ENCODE peak calls at places on chromosomes 7 and 10, in four cellular contexts. One of them, this sample, is unnamed.

GRCh38 chr7:76193881-76194280 is 7.8 kb upstream of the SRRM3 start:
- DNase-seq in astrocyte of the spinal cord: no peak
- DNase-seq in stimulated activated CD8-positive, alpha-beta memory T cell treated with anti-CD3 and anti-CD28 coated beads, Interleukin-2, amount 100 ng/mL, for 48 hours: no peak
- DNase-seq in activated CD4-positive, alpha-beta T cell treated with anti-CD3 and anti-CD28 coated beads for 36 hours: no peak
- DNase-seq in this sample: no peak

GRCh38 chr7:46011501-46011900 is 90.4 kb upstream of the IGFBP3 start:
- DNase-seq in astrocyte of the spinal cord: no peak
- DNase-seq in stimulated activated CD8-positive, alpha-beta memory T cell treated with anti-CD3 and anti-CD28 coated beads, Interleukin-2, amount 100 ng/mL, for 48 hours: no peak
- DNase-seq in activated CD4-positive, alpha-beta T cell treated with anti-CD3 and anti-CD28 coated beads for 36 hours: no peak
- DNase-seq in this sample: no peak

GRCh38 chr7:90766814-90767564 is 170.9 kb downstream of the CDK14 start:
- DNase-seq in astrocyte of the spinal cord: peak
- DNase-seq in stimulated activated CD8-positive, alpha-beta memory T cell treated with anti-CD3 and anti-CD28 coated beads, Interleukin-2, amount 100 ng/mL, for 48 hours: no peak
- DNase-seq in activated CD4-positive, alpha-beta T cell treated with anti-CD3 and anti-CD28 coated beads for 36 hours: no peak
- DNase-seq in this sample: peak

GRCh38 chr7:376306-376969 is 86.5 kb downstream of the FOXL3 start:
- DNase-seq in astrocyte of the spinal cord: no peak
- DNase-seq in stimulated activated CD8-positive, alpha-beta memory T cell treated with anti-CD3 and anti-CD28 coated beads, Interleukin-2, amount 100 ng/mL, for 48 hours: no peak
- DNase-seq in activated CD4-positive, alpha-beta T cell treated with anti-CD3 and anti-CD28 coated beads for 36 hours: no peak
- DNase-seq in this sample: no peak

GRCh38 chr10:119203006-119203405 is 4.4 kb upstream of the GRK5 start:
- DNase-seq in astrocyte of the spinal cord: peak
- DNase-seq in stimulated activated CD8-positive, alpha-beta memory T cell treated with anti-CD3 and anti-CD28 coated beads, Interleukin-2, amount 100 ng/mL, for 48 hours: no peak
- DNase-seq in activated CD4-positive, alpha-beta T cell treated with anti-CD3 and anti-CD28 coated beads for 36 hours: no peak
- DNase-seq in this sample: peak

GRCh38 chr10:95326396-95326795 is 35.6 kb upstream of the PDLIM1 start:
- DNase-seq in astrocyte of the spinal cord: no peak
- DNase-seq in stimulated activated CD8-positive, alpha-beta memory T cell treated with anti-CD3 and anti-CD28 coated beads, Interleukin-2, amount 100 ng/mL, for 48 hours: no peak
- DNase-seq in activated CD4-positive, alpha-beta T cell treated with anti-CD3 and anti-CD28 coated beads for 36 hours: no peak
- DNase-seq in this sample: no peak

GRCh38 chr7:34299066-34299465 is 359.0 kb upstream of the NPSR1 start:
- DNase-seq in astrocyte of the spinal cord: no peak
- DNase-seq in stimulated activated CD8-positive, alpha-beta memory T cell treated with anti-CD3 and anti-CD28 coated beads, Interleukin-2, amount 100 ng/mL, for 48 hours: no peak
- DNase-seq in activated CD4-positive, alpha-beta T cell treated with anti-CD3 and anti-CD28 coated beads for 36 hours: no peak
- DNase-seq in this sample: no peak

GRCh38 chr7:105013818-105014724 is at the start of gene KMT2E:
- DNase-seq in astrocyte of the spinal cord: peak
- DNase-seq in stimulated activated CD8-positive, alpha-beta memory T cell treated with anti-CD3 and anti-CD28 coated beads, Interleukin-2, amount 100 ng/mL, for 48 hours: peak
- DNase-seq in activated CD4-positive, alpha-beta T cell treated with anti-CD3 and anti-CD28 coated beads for 36 hours: peak
- DNase-seq in this sample: peak

GRCh38 chr10:44393834-44394547 is 9.1 kb upstream of the CXCL12 start:
- DNase-seq in astrocyte of the spinal cord: no peak
- DNase-seq in stimulated activated CD8-positive, alpha-beta memory T cell treated with anti-CD3 and anti-CD28 coated beads, Interleukin-2, amount 100 ng/mL, for 48 hours: no peak
- DNase-seq in activated CD4-positive, alpha-beta T cell treated with anti-CD3 and anti-CD28 coated beads for 36 hours: no peak
- DNase-seq in this sample: no peak

GRCh38 chr7:77450054-77450453 is 33.9 kb upstream of the GSAP start:
- DNase-seq in astrocyte of the spinal cord: no peak
- DNase-seq in stimulated activated CD8-positive, alpha-beta memory T cell treated with anti-CD3 and anti-CD28 coated beads, Interleukin-2, amount 100 ng/mL, for 48 hours: no peak
- DNase-seq in activated CD4-positive, alpha-beta T cell treated with anti-CD3 and anti-CD28 coated beads for 36 hours: no peak
- DNase-seq in this sample: peak

GRCh38 chr10:128537888-128538287 is 411.7 kb upstream of the MKI67 start:
- DNase-seq in astrocyte of the spinal cord: no peak
- DNase-seq in stimulated activated CD8-positive, alpha-beta memory T cell treated with anti-CD3 and anti-CD28 coated beads, Interleukin-2, amount 100 ng/mL, for 48 hours: no peak
- DNase-seq in activated CD4-positive, alpha-beta T cell treated with anti-CD3 and anti-CD28 coated beads for 36 hours: no peak
- DNase-seq in this sample: no peak

GRCh38 chr10:124697837-124698559 is 46.2 kb downstream of the FAM53B start:
- DNase-seq in astrocyte of the spinal cord: no peak
- DNase-seq in stimulated activated CD8-positive, alpha-beta memory T cell treated with anti-CD3 and anti-CD28 coated beads, Interleukin-2, amount 100 ng/mL, for 48 hours: no peak
- DNase-seq in activated CD4-positive, alpha-beta T cell treated with anti-CD3 and anti-CD28 coated beads for 36 hours: peak
- DNase-seq in this sample: peak

GRCh38 chr10:34539533-34540315 is 275.4 kb downstream of the PARD3 start:
- DNase-seq in astrocyte of the spinal cord: no peak
- DNase-seq in stimulated activated CD8-positive, alpha-beta memory T cell treated with anti-CD3 and anti-CD28 coated beads, Interleukin-2, amount 100 ng/mL, for 48 hours: no peak
- DNase-seq in activated CD4-positive, alpha-beta T cell treated with anti-CD3 and anti-CD28 coated beads for 36 hours: no peak
- DNase-seq in this sample: no peak

GRCh38 chr10:124035928-124036558 is 57.4 kb downstream of the CHST15 start:
- DNase-seq in astrocyte of the spinal cord: peak
- DNase-seq in stimulated activated CD8-positive, alpha-beta memory T cell treated with anti-CD3 and anti-CD28 coated beads, Interleukin-2, amount 100 ng/mL, for 48 hours: peak
- DNase-seq in activated CD4-positive, alpha-beta T cell treated with anti-CD3 and anti-CD28 coated beads for 36 hours: peak
- DNase-seq in this sample: no peak